ENCODE peak calls at places on chromosomes 5 and 9, in eight cellular contexts. K is fibroblast of lung; O is breast epithelium; A is psoas muscle; P is CD8-positive, alpha-beta T cell; C is lower lobe of right lung; B is tibial nerve; N is gastrocnemius medialis. U is an unnamed sample.

GRCh38 chr5:135458921-135459331 is 6.8 kb upstream of the TIFAB start:
- DNase-seq in O (no peak), P (no peak), B (no peak), K (peak; percentile 67), N (no peak), C (peak; percentile 91), A (no peak), U (no peak)

GRCh38 chr5:80697100-80697499 is 42.3 kb upstream of the DHFR start:
- DNase-seq in C (no peak), O (no peak), A (no peak), B (no peak), P (no peak), N (no peak), K (no peak), U (no peak)

GRCh38 chr5:17817946-17818345 is 183.7 kb downstream of the TAF11L14 start:
- DNase-seq in A (no peak), C (no peak), O (no peak), B (no peak), K (peak; percentile 11), P (no peak), N (no peak), U (no peak)

GRCh38 chr9:131530546-131530929 is 525 bp downstream of the UCK1 start:
- DNase-seq in P (no peak), O (peak; percentile 41), N (no peak), A (peak; percentile 68), K (no peak), C (peak; percentile 61), B (no peak), U (no peak)

GRCh38 chr5:140174014-140174413 is 974 bp upstream of the CYSTM1 start:
- DNase-seq in N (no peak), B (no peak), P (no peak), C (no peak), O (no peak), K (no peak), A (no peak), U (no peak)

GRCh38 chr9:120453792-120454191 is 126.2 kb downstream of the CDK5RAP2 start:
- DNase-seq in K (no peak), C (no peak), A (no peak), N (no peak), P (no peak), O (no peak), B (no peak), U (no peak)

GRCh38 chr9:117211280-117211679 is 203.6 kb downstream of the ASTN2 start:
- DNase-seq in N (no peak), O (no peak), K (no peak), A (no peak), P (no peak), C (no peak), B (no peak), U (no peak)

GRCh38 chr5:159262472-159262858 is 625 bp upstream of the UBLCP1 start:
- DNase-seq in P (no peak), A (no peak), O (no peak), B (no peak), C (no peak), N (no peak), K (no peak), U (no peak)

GRCh38 chr9:121736147-121736721 is 84.8 kb downstream of the DAB2IP start:
- DNase-seq in C (peak; percentile 88), B (peak; percentile 50), P (no peak), A (peak; percentile 85), O (peak; percentile 55), K (peak; percentile 53), N (no peak), U (no peak)

GRCh38 chr9:136671646-136672430 is 9.1 kb downstream of the EGFL7 start:
- DNase-seq in P (no peak), O (no peak), N (no peak), C (no peak), K (no peak), B (no peak), A (no peak), U (no peak)

GRCh38 chr9:73129941-73130695 is 21.5 kb upstream of the ANXA1 start:
- DNase-seq in K (no peak), N (no peak), P (no peak), A (no peak), B (no peak), C (no peak), O (no peak), U (no peak)

GRCh38 chr5:109247943-109248342 is 161.8 kb downstream of the PJA2 start:
- DNase-seq in N (no peak), C (no peak), K (no peak), P (no peak), O (no peak), B (no peak), A (no peak), U (no peak)

GRCh38 chr5:92887254-92887653 is 693.8 kb downstream of the NR2F1-AS1 start:
- DNase-seq in N (no peak), B (no peak), O (no peak), P (no peak), A (no peak), C (no peak), K (no peak), U (no peak)

GRCh38 chr5:92885950-92886349 is 695.1 kb downstream of the NR2F1-AS1 start:
- DNase-seq in P (no peak), N (no peak), A (no peak), C (no peak), O (no peak), K (no peak), B (no peak), U (no peak)

GRCh38 chr5:92889140-92889539 is 691.9 kb downstream of the NR2F1-AS1 start:
- DNase-seq in O (no peak), A (no peak), P (no peak), K (no peak), B (no peak), C (no peak), N (no peak), U (no peak)

GRCh38 chr5:92886751-92887150 is 694.3 kb downstream of the NR2F1-AS1 start:
- DNase-seq in C (no peak), A (no peak), N (no peak), B (no peak), K (no peak), P (no peak), O (no peak), U (no peak)

DNA sequence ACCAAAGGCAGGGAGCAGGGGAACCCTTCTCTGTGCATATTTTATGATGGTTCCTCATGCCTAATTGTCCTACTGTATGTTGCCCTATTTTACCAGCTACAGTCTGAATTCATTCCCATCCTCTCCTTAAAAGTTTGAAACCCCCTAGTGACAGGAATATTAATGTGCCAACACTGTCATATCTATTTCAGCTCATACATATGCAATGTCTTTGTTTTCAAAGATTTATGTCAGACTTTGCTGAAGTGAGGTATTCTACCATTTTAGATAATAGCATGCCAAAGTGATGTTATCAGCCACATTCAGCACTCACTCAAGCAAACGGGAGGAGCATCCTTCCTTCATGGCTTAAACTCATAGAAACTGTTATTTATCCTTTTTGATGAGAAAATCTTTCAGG is 696.6 kb downstream of the NR2F1-AS1 start:
- DNase-seq in A (no peak), O (no peak), B (no peak), C (no peak), N (no peak), P (no peak), K (no peak), U (no peak)
- TF ChIP-seq CTCF in A (no peak), O (no peak), B (no peak), C (no peak), N (no peak), P (no peak), K (no peak), U (no peak)

DNA sequence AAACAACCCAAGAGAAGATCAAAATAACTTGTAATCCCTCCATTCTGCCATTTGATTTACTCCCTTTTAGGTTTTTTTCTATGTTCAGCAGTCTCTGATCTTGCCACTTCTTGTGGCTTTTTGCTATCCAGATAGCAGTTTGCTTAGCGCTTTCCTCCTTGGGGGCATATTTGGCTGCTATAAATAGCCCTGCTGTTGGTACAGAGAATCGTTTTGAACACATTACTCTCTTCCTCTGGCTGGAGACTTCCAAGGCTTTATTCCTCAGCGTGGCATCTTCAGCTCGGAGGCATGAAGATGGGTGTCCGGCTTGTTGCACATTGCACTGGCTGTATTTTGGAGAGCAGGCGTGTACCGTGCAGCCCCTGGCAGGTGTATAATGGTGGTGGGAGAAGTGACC is 38.6 kb downstream of the HMCN2 start:
- DNase-seq in O (no peak), A (no peak), K (no peak), N (no peak), C (no peak), P (no peak), B (no peak), U (no peak)
- H3K27ac ChIP-seq in O (no peak overlapping the region), A (no peak overlapping the region), K (no peak overlapping the region), N (no peak overlapping the region), C (no peak overlapping the region), P (no peak overlapping the region), B (no peak overlapping the region), U (peak overlapping the region; percentile 22)

GRCh38 chr9:91560301-91560700 is 136.7 kb upstream of the NFIL3 start:
- DNase-seq in K (no peak), B (no peak), A (no peak), C (no peak), N (no peak), O (no peak), P (no peak), U (no peak)

GRCh38 chr9:91557352-91557751 is 133.7 kb upstream of the NFIL3 start:
- DNase-seq in P (no peak), K (peak; percentile 29), O (no peak), A (no peak), B (no peak), N (no peak), C (no peak), U (no peak)

GRCh38 chr9:91562412-91562811 is 138.8 kb upstream of the NFIL3 start:
- DNase-seq in N (no peak), K (peak; percentile 57), B (no peak), O (no peak), A (no peak), P (no peak), C (no peak), U (no peak)

GRCh38 chr9:91555132-91555531 is 131.5 kb upstream of the NFIL3 start:
- DNase-seq in B (no peak), O (no peak), P (no peak), C (no peak), A (no peak), K (peak; percentile 53), N (no peak), U (no peak)

DNA sequence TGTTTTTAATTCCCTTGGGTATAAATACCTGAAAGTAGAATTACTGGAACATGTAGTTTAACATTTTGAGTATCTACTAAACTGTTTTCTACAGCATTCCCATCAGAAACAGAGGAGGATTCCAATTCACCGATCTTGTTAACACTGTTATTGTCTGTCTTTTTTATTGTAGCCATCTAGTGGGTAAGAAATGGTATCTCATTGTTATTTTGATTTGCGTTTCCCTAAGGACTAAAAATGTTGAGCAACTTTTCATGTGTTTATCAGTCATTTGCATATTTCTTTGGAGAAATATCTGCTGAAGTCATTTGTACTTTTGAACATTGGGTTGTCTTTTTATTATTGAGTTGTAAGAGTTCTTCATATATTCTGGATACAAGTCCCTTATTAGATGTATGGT is 135.2 kb upstream of the NFIL3 start:
- DNase-seq in O (no peak), K (peak; percentile 39), A (no peak), N (no peak), P (no peak), B (no peak), C (no peak), U (no peak)
- H3K4me3 ChIP-seq in O (no peak overlapping the region), K (no peak overlapping the region), A (no peak overlapping the region), N (no peak overlapping the region), P (no peak overlapping the region), B (no peak overlapping the region), C (no peak overlapping the region), U (no peak overlapping the region)

DNA sequence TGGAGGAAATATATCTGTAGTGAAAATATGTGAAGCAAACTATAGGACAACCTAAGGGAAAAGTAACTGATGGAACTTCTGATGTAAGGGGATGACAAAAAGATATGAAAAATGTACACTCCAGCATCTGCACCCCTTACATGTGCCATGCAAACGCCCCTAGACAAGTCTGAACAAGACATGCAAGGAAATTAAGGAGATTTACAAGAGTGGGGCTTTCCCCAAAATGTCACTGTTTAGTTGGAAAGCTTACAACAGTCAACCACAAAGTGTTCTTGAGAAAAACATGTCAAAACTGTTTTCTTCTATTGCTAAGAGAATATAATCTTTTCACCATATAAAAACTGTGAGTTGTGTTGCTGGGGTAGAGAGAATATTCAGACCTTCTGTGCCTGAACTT is 84.7 kb upstream of the GOLGA1 start:
- DNase-seq in O (no peak), P (no peak), B (no peak), C (no peak), K (peak; percentile 4), A (no peak), N (no peak), U (no peak)
- TF ChIP-seq CTCF in O (no peak), P (no peak), B (no peak), C (no peak), K (no peak), A (no peak), N (no peak), U (no peak)